ENCODE peak calls at places on chromosomes 7 and 10, in nine cellular contexts. H is SK-N-MC, W is T-helper 17 cell, P is heart right ventricle, I is PC-3, L is psoas muscle, Y is HCT116, F is left lung, X is testis. C is an unnamed sample. For H3K9me3, the result is how much of the 10 kb centered on the place peaks cover.

GRCh38 chr7:69934475-69934903 is 336.2 kb downstream of the AUTS2 start:
- DNase-seq in H (no peak), W (no peak), P (no peak), I (no peak), L (no peak), Y (no peak), F (no peak), X (no peak), C (no peak)

GRCh38 chr10:35103887-35104286 is 13.7 kb upstream of the CUL2 start:
- DNase-seq in H (no peak), W (no peak), P (no peak), I (no peak), L (no peak), Y (no peak), F (no peak), X (no peak), C (no peak)

GRCh38 chr7:151632750-151633515 is 113.2 kb upstream of the RHEB start:
- DNase-seq in H (no peak), W (peak), P (peak), I (peak), L (peak), Y (no peak), F (peak), X (peak), C (peak)

GRCh38 chr7:76225379-76225778 is 23.7 kb downstream of the SRRM3 start:
- DNase-seq in H (no peak), W (no peak), P (no peak), I (peak), L (peak), Y (no peak), F (no peak), X (peak), C (no peak)

GRCh38 chr10:117553171-117553814 is 10.7 kb downstream of the EMX2 start:
- DNase-seq in H (no peak), W (no peak), P (no peak), I (no peak), L (no peak), Y (no peak), F (no peak), X (no peak), C (peak)

GRCh38 chr7:98294798-98295382 is 13.4 kb downstream of the BRI3 start:
- DNase-seq in H (no peak), W (no peak), P (peak), I (peak), L (peak), Y (peak), F (no peak), X (peak), C (peak)

GRCh38 chr7:86991093-86991769 is 68.2 kb downstream of the ELAPOR2 start:
- DNase-seq in H (no peak), W (no peak), P (no peak), I (no peak), L (no peak), Y (no peak), F (no peak), X (no peak), C (no peak)

GRCh38 chr7:50795253-50795652 is 12.6 kb upstream of the GRB10 start:
- DNase-seq in H (no peak), W (no peak), P (no peak), I (no peak), L (no peak), Y (no peak), F (no peak), X (no peak), C (no peak)

GRCh38 chr7:114922151-114922651 is 307 bp downstream of the MDFIC start:
- DNase-seq in H (no peak), W (peak), P (peak), I (peak), L (peak), Y (no peak), F (peak), X (peak), C (peak)

GRCh38 chr10:123997486-123998196 is 95.8 kb downstream of the CHST15 start:
- DNase-seq in H (no peak), W (no peak), P (no peak), I (peak), L (no peak), Y (no peak), F (peak), X (no peak), C (no peak)

GRCh38 chr10:101014966-101015581 is 15.5 kb downstream of the LZTS2 start:
- DNase-seq in H (no peak), W (no peak), P (no peak), I (peak), L (no peak), Y (no peak), F (no peak), X (no peak), C (no peak)

GRCh38 chr10:75449320-75450061 is 18.1 kb downstream of the LRMDA start:
- DNase-seq in H (no peak), W (no peak), P (no peak), I (no peak), L (no peak), Y (no peak), F (no peak), X (no peak), C (no peak)

GRCh38 chr10:102493771-102494170 is 8.7 kb downstream of the ACTR1A start:
- DNase-seq in H (no peak), W (no peak), P (no peak), I (no peak), L (no peak), Y (no peak), F (no peak), X (no peak), C (no peak)

GRCh38 chr10:108362956-108363355 is 1198.5 kb upstream of the SORCS1 start:
- DNase-seq in H (no peak), W (no peak), P (no peak), I (no peak), L (no peak), Y (no peak), F (no peak), X (no peak), C (no peak)

GRCh38 chr7:66542528-66543373 is 85.9 kb upstream of the KCTD7 start:
- DNase-seq in H (no peak), W (no peak), P (no peak), I (peak), L (no peak), Y (no peak), F (no peak), X (peak), C (no peak)

GRCh38 chr7:157009170-157009777 is 1.2 kb downstream of the MNX1 start:
- DNase-seq in H (no peak), W (no peak), P (no peak), I (no peak), L (no peak), Y (no peak), F (no peak), X (no peak), C (peak)

GRCh38 chr7:70795948-70796347 is 336.0 kb upstream of the GALNT17 start:
- DNase-seq in H (no peak), W (no peak), P (no peak), I (no peak), L (no peak), Y (no peak), F (no peak), X (no peak), C (no peak)

GRCh38 chr10:51700228-51700835 is 937 bp upstream of the CSTF2T start:
- DNase-seq in H (no peak), W (no peak), P (peak), I (peak), L (no peak), Y (no peak), F (no peak), X (peak), C (peak)

GRCh38 chr10:22655312-22655973 is 58.9 kb downstream of the PIP4K2A start:
- DNase-seq in H (no peak), W (no peak), P (no peak), I (peak), L (no peak), Y (no peak), F (no peak), X (no peak), C (peak)

GRCh38 chr10:72692897-72693598 is 1.1 kb downstream of the MCU start:
- DNase-seq in H (no peak), W (no peak), P (no peak), I (peak), L (no peak), Y (no peak), F (no peak), X (peak), C (peak)

GRCh38 chr7:130488376-130489139 is 3.3 kb upstream of the MEST start:
- DNase-seq in H (no peak), W (no peak), P (no peak), I (no peak), L (no peak), Y (no peak), F (no peak), X (no peak), C (no peak)

GRCh38 chr10:23314835-23315239 is 29.8 kb downstream of the C10orf67 start:
- DNase-seq in H (peak), W (peak), P (peak), I (peak), L (no peak), Y (peak), F (no peak), X (peak), C (peak)

GRCh38 chr7:135845415-135846075 is 96.9 kb upstream of the FAM180A start:
- DNase-seq in H (no peak), W (no peak), P (no peak), I (no peak), L (no peak), Y (no peak), F (no peak), X (no peak), C (no peak)

GRCh38 chr10:133358162-133358919 is 522 bp upstream of the FUOM start:
- DNase-seq in H (no peak), W (no peak), P (no peak), I (no peak), L (peak), Y (no peak), F (peak), X (no peak), C (no peak)

GRCh38 chr7:111508387-111508786 is 53.9 kb downstream of the IMMP2L start:
- DNase-seq in H (no peak), W (no peak), P (no peak), I (no peak), L (no peak), Y (no peak), F (no peak), X (no peak), C (no peak)

DNA sequence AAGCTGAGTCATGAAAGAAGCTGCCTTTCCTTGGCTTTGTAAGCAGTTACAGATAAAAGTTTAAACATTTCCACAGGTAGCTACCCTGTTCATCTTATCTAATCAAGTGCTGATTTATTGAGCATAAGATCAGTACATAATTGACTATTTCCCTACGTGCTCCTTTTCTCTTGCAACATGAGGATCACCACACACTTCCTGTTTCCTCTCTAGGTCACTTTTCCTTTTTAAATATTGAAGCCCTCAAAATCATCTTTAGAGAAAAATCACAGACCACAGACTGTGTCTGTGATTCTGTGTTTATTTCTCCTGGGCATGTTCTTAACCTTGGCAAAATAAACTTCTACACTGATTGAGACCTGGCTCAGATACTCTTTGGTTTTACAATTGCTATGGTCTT is 69.5 kb downstream of the ZNF37A start:
- DNase-seq in H (no peak), W (no peak), P (no peak), I (no peak), L (no peak), Y (no peak), F (no peak), X (no peak), C (no peak)
- H3K9me3 ChIP-seq in H (under half), W (under half), P (under half), I (under half), L (under half), Y (under half), F (under half), X (under half), C (under half)

GRCh38 chr7:55618913-55619312 is 46.6 kb upstream of the VOPP1 start:
- DNase-seq in H (no peak), W (no peak), P (no peak), I (no peak), L (no peak), Y (no peak), F (no peak), X (no peak), C (no peak)
- H3K9me3 ChIP-seq in H (under half), W (under half), P (under half), I (under half), L (under half), Y (under half), F (under half), X (under half), C (under half)

GRCh38 chr7:158067931-158068482 is 519.6 kb downstream of the PTPRN2 start:
- DNase-seq in H (no peak), W (no peak), P (no peak), I (no peak), L (no peak), Y (no peak), F (peak), X (no peak), C (no peak)
- H3K9me3 ChIP-seq in H (under half), W (under half), P (under half), I (under half), L (under half), Y (under half), F (under half), X (under half), C (under half)

GRCh38 chr10:43482319-43483078 is 45.6 kb downstream of the ZNF487 start:
- DNase-seq in H (no peak), W (no peak), P (no peak), I (no peak), L (no peak), Y (no peak), F (no peak), X (no peak), C (no peak)
- H3K9me3 ChIP-seq in H (under half), W (under half), P (under half), I (under half), L (under half), Y (under half), F (half or more), X (under half), C (under half)

GRCh38 chr10:44863344-44864041 is 47.6 kb upstream of the TMEM72 start:
- DNase-seq in H (no peak), W (no peak), P (no peak), I (peak), L (no peak), Y (no peak), F (no peak), X (no peak), C (no peak)
- H3K9me3 ChIP-seq in H (under half), W (under half), P (under half), I (under half), L (under half), Y (under half), F (under half), X (under half), C (under half)

DNA sequence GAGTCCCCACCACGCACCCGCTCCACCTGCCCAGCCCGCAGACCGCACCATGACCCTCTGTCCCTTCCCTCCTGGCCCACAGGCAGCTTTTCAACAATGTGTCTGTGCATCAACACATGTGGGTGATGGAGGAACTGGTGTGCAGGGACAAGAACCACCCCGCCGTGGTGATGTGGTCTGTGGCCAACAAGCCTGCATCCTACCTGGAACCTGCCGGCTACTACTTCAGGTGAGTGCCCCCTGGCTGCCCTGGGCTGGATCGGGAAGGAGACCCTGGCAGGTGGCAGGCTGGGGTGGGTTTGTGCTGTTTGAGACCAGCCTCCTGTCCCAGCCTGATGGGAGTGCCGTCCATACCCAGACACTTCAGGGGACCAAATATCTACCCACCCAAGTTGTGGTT is 69.6 kb downstream of the ZNF727 start:
- DNase-seq in H (no peak), W (no peak), P (no peak), I (no peak), L (no peak), Y (no peak), F (no peak), X (no peak), C (no peak)
- H3K9me3 ChIP-seq in H (under half), W (under half), P (under half), I (under half), L (under half), Y (under half), F (under half), X (under half), C (under half)

GRCh38 chr7:48141551-48141950 is 29.7 kb upstream of the ABCA13 start:
- DNase-seq in H (no peak), W (no peak), P (no peak), I (no peak), L (no peak), Y (no peak), F (no peak), X (no peak), C (peak)
- H3K9me3 ChIP-seq in H (under half), W (under half), P (under half), I (under half), L (under half), Y (under half), F (under half), X (under half), C (under half)

C was measured in small intestine.